ENCODE peak calls at places on chromosome 17, in nine cellular contexts. U, H, D, G, J, P, L, T and Q are unnamed samples.

GRCh38 chr17:11901901-11902300 is 95.4 kb downstream of the ZNF18 start:
- DNase-seq in U (no peak), H (no peak), D (no peak), G (no peak), J (no peak), P (no peak), L (no peak), T (no peak), Q (no peak)

GRCh38 chr17:61809816-61810392 is 53.4 kb downstream of the BRIP1 start:
- DNase-seq in U (no peak), H (no peak), D (no peak), G (no peak), J (no peak), P (no peak), L (no peak), T (no peak), Q (no peak)

GRCh38 chr17:55845385-55845784 is 94.5 kb downstream of the PCTP start:
- DNase-seq in U (peak), H (peak), D (peak), G (peak), J (no peak), P (no peak), L (no peak), T (peak), Q (peak)

GRCh38 chr17:6035801-6036394 is 34.3 kb upstream of the WSCD1 start:
- DNase-seq in U (no peak), H (no peak), D (no peak), G (no peak), J (no peak), P (no peak), L (no peak), T (no peak), Q (peak)

GRCh38 chr17:55177159-55177913 is 87.4 kb upstream of the HLF start:
- DNase-seq in U (no peak), H (no peak), D (no peak), G (no peak), J (no peak), P (peak), L (no peak), T (no peak), Q (no peak)

GRCh38 chr17:12665263-12666210 is at the start of gene MYOCD:
- DNase-seq in U (peak), H (peak), D (no peak), G (peak), J (no peak), P (no peak), L (no peak), T (peak), Q (no peak)

GRCh38 chr17:62794666-62794971 is 13.5 kb downstream of the MARCHF10 start:
- DNase-seq in U (no peak), H (no peak), D (no peak), G (no peak), J (no peak), P (no peak), L (no peak), T (no peak), Q (no peak)

GRCh38 chr17:2289878-2290478 is 13.6 kb downstream of the SMG6 start:
- DNase-seq in U (no peak), H (no peak), D (no peak), G (no peak), J (no peak), P (no peak), L (no peak), T (no peak), Q (no peak)

GRCh38 chr17:63534078-63534570 is 11.0 kb downstream of the KCNH6 start:
- DNase-seq in U (no peak), H (no peak), D (no peak), G (no peak), J (no peak), P (no peak), L (no peak), T (no peak), Q (peak)

GRCh38 chr17:76955191-76955590 is 87.0 kb downstream of the MGAT5B start:
- DNase-seq in U (no peak), H (no peak), D (no peak), G (no peak), J (no peak), P (no peak), L (no peak), T (no peak), Q (peak)

GRCh38 chr17:4666296-4666695 is 24.8 kb upstream of the ALOX15 start:
- DNase-seq in U (no peak), H (no peak), D (no peak), G (no peak), J (no peak), P (no peak), L (no peak), T (no peak), Q (no peak)

GRCh38 chr17:66918896-66919295 is 45.6 kb upstream of the CACNG4 start:
- DNase-seq in U (no peak), H (no peak), D (no peak), G (no peak), J (no peak), P (no peak), L (no peak), T (no peak), Q (peak)

GRCh38 chr17:83160443-83161297 is 81.3 kb downstream of the METRNL start:
- DNase-seq in U (no peak), H (no peak), D (peak), G (no peak), J (no peak), P (no peak), L (no peak), T (peak), Q (peak)

GRCh38 chr17:79617740-79618382 is 7.0 kb upstream of the RBFOX3 start:
- DNase-seq in U (no peak), H (no peak), D (no peak), G (no peak), J (no peak), P (no peak), L (no peak), T (no peak), Q (peak)

GRCh38 chr17:48997827-48998556 is 807 bp downstream of the IGF2BP1 start:
- DNase-seq in U (no peak), H (no peak), D (no peak), G (no peak), J (no peak), P (peak), L (no peak), T (no peak), Q (no peak)

GRCh38 chr17:50107790-50108414 is 12.8 kb downstream of the PDK2 start:
- DNase-seq in U (no peak), H (no peak), D (no peak), G (no peak), J (no peak), P (no peak), L (peak), T (no peak), Q (no peak)

GRCh38 chr17:28046034-28046825 is 3.8 kb downstream of the NLK start:
- DNase-seq in U (no peak), H (no peak), D (no peak), G (no peak), J (no peak), P (no peak), L (no peak), T (no peak), Q (no peak)

GRCh38 chr17:80191192-80191591 is 21.4 kb downstream of the CARD14 start:
- DNase-seq in U (no peak), H (no peak), D (no peak), G (no peak), J (no peak), P (no peak), L (no peak), T (no peak), Q (no peak)

GRCh38 chr17:10265100-10265810 is 66.8 kb upstream of the GAS7 start:
- DNase-seq in U (no peak), H (no peak), D (no peak), G (no peak), J (no peak), P (no peak), L (no peak), T (no peak), Q (no peak)

GRCh38 chr17:10266477-10266876 is 68.1 kb upstream of the GAS7 start:
- DNase-seq in U (no peak), H (no peak), D (no peak), G (no peak), J (no peak), P (no peak), L (no peak), T (no peak), Q (no peak)

GRCh38 chr17:10262451-10262850 is 64.0 kb upstream of the GAS7 start:
- DNase-seq in U (no peak), H (no peak), D (no peak), G (no peak), J (no peak), P (no peak), L (no peak), T (no peak), Q (no peak)

GRCh38 chr17:10261098-10261497 is 62.7 kb upstream of the GAS7 start:
- DNase-seq in U (no peak), H (no peak), D (no peak), G (no peak), J (no peak), P (no peak), L (no peak), T (no peak), Q (no peak)
- TF ChIP-seq POLR2A in U (no peak), H (no peak), D (no peak), G (no peak), J (no peak), P (no peak), L (no peak), T (no peak), Q (no peak)

DNA sequence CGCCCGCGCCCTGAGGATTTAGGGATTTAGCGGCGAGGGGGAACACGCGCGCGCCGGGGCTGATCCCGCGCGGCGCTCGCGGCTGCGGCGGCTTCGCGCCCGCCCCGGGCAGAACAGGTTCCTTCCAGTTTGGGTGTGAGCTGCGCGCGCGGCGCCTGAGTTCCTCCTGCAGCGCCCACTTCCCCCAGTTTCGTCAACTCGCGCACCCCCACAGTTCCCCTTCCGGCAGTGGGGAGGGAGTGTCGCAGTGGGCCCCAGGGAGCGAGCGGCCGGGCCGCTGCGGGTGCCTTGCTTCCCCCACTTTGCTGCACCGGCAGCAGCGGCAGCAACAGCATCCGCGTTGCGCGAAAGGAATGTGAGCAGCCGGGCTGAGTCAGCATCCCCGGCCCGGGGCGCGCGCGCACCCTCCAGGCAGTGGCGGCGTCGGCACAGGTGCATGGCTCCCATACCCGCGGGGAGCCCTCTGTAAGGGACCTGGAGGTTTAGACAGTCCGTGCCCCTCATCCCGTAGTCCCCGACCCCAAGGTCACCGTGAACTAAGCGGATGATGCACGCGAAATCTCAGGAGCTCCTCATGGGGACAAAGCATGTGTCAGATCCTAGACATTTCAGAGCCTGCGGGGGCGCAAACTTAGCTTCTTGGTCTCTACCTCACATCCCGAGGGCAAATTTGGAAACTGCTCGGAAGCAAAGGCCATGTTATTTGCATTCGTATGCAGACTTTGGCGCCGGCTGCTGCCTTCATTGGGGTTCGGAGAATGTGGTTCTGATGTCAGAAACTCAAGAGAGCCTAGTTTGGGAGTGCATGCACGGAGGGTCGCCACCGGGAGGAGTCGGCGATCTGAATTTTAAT is 767 bp downstream of the ARSG start:
- DNase-seq in U (peak), H (peak), D (peak), G (peak), J (peak), P (peak), L (peak), T (peak), Q (peak)
- TF ChIP-seq POLR2A in U (peak), H (peak), D (peak), G (peak), J (peak), P (peak), L (peak), T (no peak), Q (peak)

GRCh38 chr17:81869221-81870154 is 1.6 kb downstream of the ARHGDIA start:
- DNase-seq in U (peak), H (peak), D (no peak), G (peak), J (no peak), P (peak), L (no peak), T (peak), Q (peak)
- TF ChIP-seq POLR2A in U (no peak), H (no peak), D (no peak), G (peak), J (no peak), P (no peak), L (no peak), T (no peak), Q (no peak)

GRCh38 chr17:17783121-17783824 is 53.5 kb downstream of the SREBF1 start:
- DNase-seq in U (peak), H (peak), D (no peak), G (no peak), J (no peak), P (peak), L (no peak), T (peak), Q (peak)
- TF ChIP-seq POLR2A in U (no peak), H (no peak), D (no peak), G (no peak), J (no peak), P (no peak), L (no peak), T (no peak), Q (no peak)

DNA sequence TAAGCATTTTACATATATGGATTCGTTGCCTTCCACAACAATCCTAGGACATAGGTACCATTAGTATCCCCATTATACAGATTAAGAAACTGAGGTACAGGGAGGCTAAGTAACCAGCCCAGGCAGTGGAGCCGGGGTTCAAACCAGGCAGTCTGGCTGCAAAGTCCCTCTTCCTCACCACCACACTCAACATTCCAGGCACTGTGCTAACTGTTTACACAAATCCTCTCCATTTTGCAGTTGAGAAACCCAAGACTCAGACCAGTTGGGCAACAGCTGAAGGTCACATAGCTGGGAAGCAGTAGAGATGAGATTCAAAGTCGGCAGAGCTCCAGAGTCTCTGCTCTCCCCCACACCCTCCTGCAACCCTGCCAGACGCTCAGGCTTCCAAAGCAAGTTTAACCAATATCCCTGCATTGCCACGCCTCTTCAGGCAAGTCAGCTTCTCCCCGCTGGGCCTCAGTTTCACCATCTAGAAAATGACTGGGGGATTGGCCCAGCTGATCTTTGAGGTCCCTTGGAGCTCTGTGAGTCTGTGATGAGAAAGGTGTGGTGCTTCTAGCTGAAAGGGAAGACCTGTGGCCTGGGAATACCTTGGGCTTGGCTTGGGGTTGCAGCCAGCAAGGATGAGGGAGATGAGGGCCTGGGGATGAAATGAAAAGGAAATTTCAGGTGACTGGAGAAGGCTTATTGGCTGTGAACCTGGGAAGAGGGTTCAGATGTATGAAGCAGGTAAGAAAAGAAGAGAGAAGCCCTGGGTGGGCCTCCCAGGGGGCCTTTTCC is 14.0 kb downstream of the CCR7 start:
- DNase-seq in U (peak), H (peak), D (peak), G (peak), J (no peak), P (peak), L (no peak), T (peak), Q (peak)
- TF ChIP-seq POLR2A in U (no peak), H (no peak), D (no peak), G (no peak), J (no peak), P (no peak), L (no peak), T (no peak), Q (no peak)

GRCh38 chr17:30790279-30790678 is 34.2 kb downstream of the CRLF3 start:
- DNase-seq in U (no peak), H (no peak), D (no peak), G (no peak), J (no peak), P (no peak), L (no peak), T (no peak), Q (no peak)

GRCh38 chr17:30788918-30789317 is 35.6 kb downstream of the CRLF3 start:
- DNase-seq in U (no peak), H (no peak), D (no peak), G (no peak), J (no peak), P (no peak), L (no peak), T (no peak), Q (no peak)

GRCh38 chr17:30796016-30796415 is 28.5 kb downstream of the CRLF3 start:
- DNase-seq in U (no peak), H (no peak), D (no peak), G (no peak), J (no peak), P (no peak), L (no peak), T (no peak), Q (no peak)

GRCh38 chr17:30793282-30793977 is 31.1 kb downstream of the CRLF3 start:
- DNase-seq in U (no peak), H (no peak), D (no peak), G (no peak), J (no peak), P (no peak), L (no peak), T (no peak), Q (no peak)
- TF ChIP-seq POLR2A in U (no peak), H (no peak), D (no peak), G (no peak), J (no peak), P (no peak), L (no peak), T (no peak), Q (no peak)

DNA sequence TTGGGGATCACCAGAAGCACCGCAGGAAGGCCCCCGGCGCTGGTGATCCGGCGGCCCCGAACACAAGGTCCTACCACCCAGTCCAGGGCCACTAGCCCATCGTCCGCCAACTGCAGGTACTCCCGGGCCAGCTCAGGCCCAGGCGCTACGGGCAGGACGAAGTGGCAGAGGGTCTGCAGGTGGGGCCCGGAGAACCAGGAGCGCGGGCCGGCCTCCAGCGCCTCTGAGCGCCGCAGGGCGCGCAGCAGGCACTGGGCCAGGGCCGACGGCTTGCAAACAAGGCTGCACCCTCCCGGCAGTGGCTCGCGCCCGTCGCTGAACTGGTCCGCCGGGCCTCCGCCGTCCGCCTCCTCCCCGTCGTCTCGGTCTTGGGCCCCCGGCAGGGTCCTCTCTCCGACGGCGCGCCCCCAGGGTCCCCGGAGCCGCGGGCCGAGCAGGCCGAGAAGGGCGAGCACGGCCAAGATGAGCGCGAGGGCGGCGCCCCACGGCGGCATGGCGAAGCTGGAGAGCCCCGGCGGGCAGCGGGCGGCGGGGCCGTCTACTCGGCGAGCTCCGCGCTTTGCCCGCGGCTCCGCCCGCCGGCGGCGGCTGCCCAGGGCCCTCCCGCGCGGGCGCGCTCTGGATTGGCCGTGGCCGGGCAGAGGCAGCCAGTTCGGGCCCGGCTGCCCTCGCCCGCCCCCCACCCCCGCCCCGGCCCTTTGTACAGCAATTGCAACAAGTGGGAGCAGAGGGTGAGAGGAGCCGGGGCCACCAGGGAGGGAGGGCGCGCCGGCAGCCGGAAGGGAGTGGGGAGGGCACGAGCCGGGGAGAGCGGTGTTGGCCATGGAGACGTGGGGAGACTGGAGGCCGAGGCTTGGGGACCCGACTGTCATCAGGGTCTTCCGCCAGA is at the start of gene ABHD15:
- DNase-seq in U (peak), H (peak), D (peak), G (peak), J (no peak), P (no peak), L (peak), T (peak), Q (peak)
- TF ChIP-seq POLR2A in U (peak), H (no peak), D (no peak), G (peak), J (peak), P (no peak), L (peak), T (no peak), Q (no peak)

DNA sequence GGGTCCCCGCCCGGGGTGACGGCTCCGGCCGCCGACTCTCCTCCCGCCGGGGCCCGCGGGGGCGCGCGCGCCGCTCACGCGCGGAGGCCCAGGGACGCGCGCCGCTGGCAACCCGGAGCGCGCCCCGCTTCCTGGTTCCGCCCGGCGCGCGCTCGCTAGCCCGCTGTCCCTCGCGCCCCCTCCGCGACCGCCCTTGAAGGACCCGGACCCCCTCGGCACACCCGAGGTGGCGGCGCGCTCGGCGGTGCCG is at the start of gene STAT5B:
- DNase-seq in U (peak), H (peak), D (no peak), G (peak), J (no peak), P (peak), L (peak), T (peak), Q (peak)
- TF ChIP-seq POLR2A in U (no peak), H (no peak), D (no peak), G (peak), J (peak), P (no peak), L (peak), T (no peak), Q (no peak)

GRCh38 chr17:75295220-75296158 is 6.3 kb upstream of the SLC25A19 start:
- DNase-seq in U (peak), H (no peak), D (no peak), G (no peak), J (no peak), P (peak), L (no peak), T (no peak), Q (no peak)
- TF ChIP-seq POLR2A in U (no peak), H (no peak), D (no peak), G (no peak), J (peak), P (no peak), L (no peak), T (no peak), Q (no peak)